ENCODE peak calls at places on chromosomes 2 and 18, in six cellular contexts. One of them, this sample, is unnamed.

GRCh38 chr2:239476029-239476756 is 75.4 kb upstream of the HDAC4 start:
- DNase-seq in A549: no peak
- DNase-seq in H1: no peak
- DNase-seq in endothelial cell of umbilical vein: no peak
- DNase-seq in WTC11: no peak
- DNase-seq in HepG2: no peak
- DNase-seq in this sample: no peak

GRCh38 chr2:2564300-2565085 is 233.4 kb upstream of the MYT1L start:
- DNase-seq in A549: no peak
- DNase-seq in H1: no peak
- DNase-seq in endothelial cell of umbilical vein: no peak
- DNase-seq in HepG2: no peak
- DNase-seq in WTC11: peak
- DNase-seq in this sample: no peak

GRCh38 chr18:50099725-50100414 is 95.1 kb downstream of the MYO5B start:
- DNase-seq in WTC11: no peak
- DNase-seq in A549: no peak
- DNase-seq in H1: no peak
- DNase-seq in endothelial cell of umbilical vein: no peak
- DNase-seq in HepG2: no peak
- DNase-seq in this sample: no peak

GRCh38 chr18:10234281-10234680 is 220.2 kb upstream of the APCDD1 start:
- DNase-seq in HepG2: no peak
- DNase-seq in endothelial cell of umbilical vein: no peak
- DNase-seq in A549: no peak
- DNase-seq in WTC11: no peak
- DNase-seq in H1: no peak
- DNase-seq in this sample: no peak

GRCh38 chr2:21118302-21118920 is 5.4 kb upstream of the TDRD15 start:
- DNase-seq in WTC11: peak
- DNase-seq in endothelial cell of umbilical vein: peak
- DNase-seq in A549: peak
- DNase-seq in HepG2: peak
- DNase-seq in H1: no peak
- DNase-seq in this sample: peak

GRCh38 chr2:263774-264492 is at the start of gene SH3YL1:
- DNase-seq in endothelial cell of umbilical vein: peak
- DNase-seq in H1: no peak
- DNase-seq in HepG2: no peak
- DNase-seq in WTC11: peak
- DNase-seq in A549: no peak
- DNase-seq in this sample: no peak

GRCh38 chr2:223725494-223725893 is 111.9 kb downstream of the AP1S3 start:
- DNase-seq in endothelial cell of umbilical vein: peak
- DNase-seq in HepG2: peak
- DNase-seq in WTC11: peak
- DNase-seq in H1: peak
- DNase-seq in A549: peak
- DNase-seq in this sample: peak

GRCh38 chr2:186746584-186746983 is 52.7 kb downstream of the FAM171B start:
- DNase-seq in H1: no peak
- DNase-seq in endothelial cell of umbilical vein: no peak
- DNase-seq in A549: no peak
- DNase-seq in HepG2: no peak
- DNase-seq in WTC11: no peak
- DNase-seq in this sample: no peak

GRCh38 chr2:215366440-215367032 is 54.7 kb downstream of the ATIC start:
- DNase-seq in WTC11: no peak
- DNase-seq in endothelial cell of umbilical vein: no peak
- DNase-seq in H1: no peak
- DNase-seq in HepG2: no peak
- DNase-seq in A549: no peak
- DNase-seq in this sample: no peak

GRCh38 chr2:128384446-128384845 is 65.8 kb upstream of the HS6ST1 start:
- DNase-seq in endothelial cell of umbilical vein: no peak
- DNase-seq in H1: no peak
- DNase-seq in HepG2: no peak
- DNase-seq in A549: no peak
- DNase-seq in WTC11: no peak
- DNase-seq in this sample: no peak

GRCh38 chr2:216681683-216682082 is 13.7 kb downstream of the IGFBP5 start:
- DNase-seq in WTC11: no peak
- DNase-seq in A549: no peak
- DNase-seq in endothelial cell of umbilical vein: no peak
- DNase-seq in H1: no peak
- DNase-seq in HepG2: no peak
- DNase-seq in this sample: no peak

GRCh38 chr2:6310186-6310909 is 555.4 kb downstream of the CMPK2 start:
- DNase-seq in HepG2: no peak
- DNase-seq in A549: no peak
- DNase-seq in WTC11: no peak
- DNase-seq in endothelial cell of umbilical vein: no peak
- DNase-seq in H1: no peak
- DNase-seq in this sample: no peak

GRCh38 chr2:207408086-207408794 is 121.5 kb upstream of the CREB1 start:
- DNase-seq in endothelial cell of umbilical vein: no peak
- DNase-seq in WTC11: no peak
- DNase-seq in HepG2: peak
- DNase-seq in A549: peak
- DNase-seq in H1: no peak
- DNase-seq in this sample: no peak

GRCh38 chr2:60366178-60366577 is 187.3 kb downstream of the BCL11A start:
- DNase-seq in H1: no peak
- DNase-seq in HepG2: no peak
- DNase-seq in A549: no peak
- DNase-seq in WTC11: no peak
- DNase-seq in endothelial cell of umbilical vein: no peak
- DNase-seq in this sample: no peak

GRCh38 chr2:196242131-196242620 is 70.8 kb upstream of the STK17B start:
- DNase-seq in endothelial cell of umbilical vein: no peak
- DNase-seq in A549: no peak
- DNase-seq in H1: no peak
- DNase-seq in HepG2: no peak
- DNase-seq in WTC11: no peak
- DNase-seq in this sample: no peak

GRCh38 chr2:110126086-110126773 is 10.6 kb upstream of the MALL start:
- DNase-seq in WTC11: no peak
- DNase-seq in H1: no peak
- DNase-seq in endothelial cell of umbilical vein: no peak
- DNase-seq in HepG2: no peak
- DNase-seq in A549: no peak
- DNase-seq in this sample: no peak

DNA sequence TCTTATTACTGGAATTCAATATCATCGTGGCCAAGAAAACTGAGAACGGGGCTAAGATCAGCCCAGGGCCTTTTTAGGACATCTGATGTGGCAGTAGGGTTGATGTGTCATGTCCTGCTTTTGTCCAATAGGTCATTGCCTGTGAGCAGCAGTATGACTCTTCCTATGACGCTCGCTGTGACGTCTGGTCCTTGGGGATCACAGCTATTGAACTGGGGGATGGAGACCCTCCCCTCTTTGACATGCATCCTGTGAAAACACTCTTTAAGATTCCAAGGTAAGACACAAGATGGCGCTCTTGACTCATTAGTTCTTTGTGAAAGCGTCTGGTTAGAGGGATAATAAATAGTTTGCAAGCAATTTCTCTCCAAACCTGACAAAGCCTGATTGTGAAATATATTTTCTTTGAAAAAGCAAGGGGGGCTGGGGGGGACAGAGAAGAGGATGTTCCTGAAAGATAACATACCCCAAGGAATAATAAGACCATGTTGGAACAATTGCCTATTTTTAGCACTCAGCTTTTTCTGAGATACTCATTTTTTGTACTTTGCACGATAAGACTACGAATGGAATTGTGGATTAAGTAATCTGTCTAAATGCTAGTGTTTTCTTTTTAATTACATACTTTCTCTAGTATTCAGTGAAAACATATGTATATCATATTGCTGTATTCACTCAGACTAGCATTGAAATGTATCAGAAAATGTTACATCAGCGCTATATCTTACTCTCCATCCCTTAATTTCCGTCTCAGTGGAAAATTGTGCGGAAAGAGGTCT is 58.1 kb downstream of the MYO3B start:
- DNase-seq in H1: no peak
- DNase-seq in WTC11: peak
- DNase-seq in endothelial cell of umbilical vein: peak
- DNase-seq in A549: peak
- DNase-seq in HepG2: peak
- DNase-seq in this sample: peak
- TF ChIP-seq JUN in H1: no peak
- TF ChIP-seq JUN in WTC11: no peak
- TF ChIP-seq JUN in endothelial cell of umbilical vein: no peak
- TF ChIP-seq JUN in A549: no peak
- TF ChIP-seq JUN in HepG2: no peak
- TF ChIP-seq JUN in this sample: no peak

GRCh38 chr2:86315084-86315483 is 22.3 kb downstream of the REEP1 start:
- DNase-seq in endothelial cell of umbilical vein: no peak
- DNase-seq in WTC11: no peak
- DNase-seq in HepG2: no peak
- DNase-seq in H1: no peak
- DNase-seq in A549: no peak
- DNase-seq in this sample: no peak

GRCh38 chr2:86323273-86323672 is 14.2 kb downstream of the REEP1 start:
- DNase-seq in HepG2: no peak
- DNase-seq in H1: no peak
- DNase-seq in endothelial cell of umbilical vein: no peak
- DNase-seq in WTC11: peak
- DNase-seq in A549: no peak
- DNase-seq in this sample: no peak

GRCh38 chr2:86314125-86314524 is 23.3 kb downstream of the REEP1 start:
- DNase-seq in endothelial cell of umbilical vein: no peak
- DNase-seq in H1: no peak
- DNase-seq in WTC11: no peak
- DNase-seq in A549: no peak
- DNase-seq in HepG2: no peak
- DNase-seq in this sample: no peak

DNA sequence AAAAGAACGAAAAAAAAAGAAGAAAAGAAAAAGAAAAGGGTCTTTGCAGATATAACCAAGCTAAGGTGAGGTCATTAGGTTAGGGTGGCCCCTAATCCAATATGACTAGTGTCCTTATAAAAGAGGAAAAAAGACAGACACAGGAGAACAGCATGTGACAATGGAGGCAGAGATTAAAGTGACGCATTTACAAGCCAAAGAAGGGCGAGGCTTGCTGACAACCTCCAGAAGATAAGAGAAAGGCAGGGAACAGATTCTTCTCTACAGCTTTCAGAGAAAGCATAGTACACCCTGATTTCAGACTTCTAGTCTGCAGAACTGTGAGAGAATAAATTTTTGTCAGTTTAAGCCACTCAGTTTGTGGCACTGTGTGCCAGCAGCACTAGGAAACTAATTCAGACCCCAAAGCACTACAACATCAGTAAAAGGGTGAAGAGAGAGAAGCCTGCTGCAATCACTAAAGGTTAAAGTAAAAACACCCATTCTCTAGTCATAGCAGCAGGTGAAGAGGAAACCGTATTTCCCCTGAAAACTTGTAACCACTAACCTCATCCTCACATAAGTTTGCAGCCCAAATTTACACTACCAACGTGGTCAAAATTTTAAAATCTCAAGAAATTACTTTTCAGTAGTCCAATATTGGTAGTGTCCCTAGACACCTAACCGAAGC is 17.6 kb downstream of the REEP1 start:
- DNase-seq in H1: no peak
- DNase-seq in WTC11: no peak
- DNase-seq in A549: no peak
- DNase-seq in HepG2: no peak
- DNase-seq in endothelial cell of umbilical vein: no peak
- DNase-seq in this sample: no peak
- TF ChIP-seq JUN in H1: no peak
- TF ChIP-seq JUN in WTC11: no peak
- TF ChIP-seq JUN in A549: no peak
- TF ChIP-seq JUN in HepG2: no peak
- TF ChIP-seq JUN in endothelial cell of umbilical vein: no peak
- TF ChIP-seq JUN in this sample: no peak

GRCh38 chr2:227642691-227643090 is 23.9 kb upstream of the SCYGR5 start:
- DNase-seq in WTC11: no peak
- DNase-seq in endothelial cell of umbilical vein: no peak
- DNase-seq in A549: no peak
- DNase-seq in HepG2: peak
- DNase-seq in H1: no peak
- DNase-seq in this sample: no peak
- TF ChIP-seq JUN in WTC11: no peak
- TF ChIP-seq JUN in endothelial cell of umbilical vein: no peak
- TF ChIP-seq JUN in A549: no peak
- TF ChIP-seq JUN in HepG2: no peak
- TF ChIP-seq JUN in H1: no peak
- TF ChIP-seq JUN in this sample: no peak

GRCh38 chr2:27704342-27704876 is 40.7 kb downstream of the SLC4A1AP start:
- DNase-seq in H1: no peak
- DNase-seq in HepG2: no peak
- DNase-seq in A549: no peak
- DNase-seq in WTC11: no peak
- DNase-seq in endothelial cell of umbilical vein: no peak
- DNase-seq in this sample: no peak

GRCh38 chr2:27708257-27708654 is 44.6 kb downstream of the SLC4A1AP start:
- DNase-seq in HepG2: no peak
- DNase-seq in WTC11: no peak
- DNase-seq in H1: no peak
- DNase-seq in A549: no peak
- DNase-seq in endothelial cell of umbilical vein: no peak
- DNase-seq in this sample: no peak

GRCh38 chr2:27707462-27708256 is 44.0 kb downstream of the SLC4A1AP start:
- DNase-seq in H1: no peak
- DNase-seq in endothelial cell of umbilical vein: no peak
- DNase-seq in WTC11: no peak
- DNase-seq in HepG2: no peak
- DNase-seq in A549: no peak
- DNase-seq in this sample: no peak

GRCh38 chr2:27703638-27704341 is 40.1 kb downstream of the SLC4A1AP start:
- DNase-seq in WTC11: peak
- DNase-seq in HepG2: peak
- DNase-seq in H1: peak
- DNase-seq in endothelial cell of umbilical vein: peak
- DNase-seq in A549: peak
- DNase-seq in this sample: peak

DNA sequence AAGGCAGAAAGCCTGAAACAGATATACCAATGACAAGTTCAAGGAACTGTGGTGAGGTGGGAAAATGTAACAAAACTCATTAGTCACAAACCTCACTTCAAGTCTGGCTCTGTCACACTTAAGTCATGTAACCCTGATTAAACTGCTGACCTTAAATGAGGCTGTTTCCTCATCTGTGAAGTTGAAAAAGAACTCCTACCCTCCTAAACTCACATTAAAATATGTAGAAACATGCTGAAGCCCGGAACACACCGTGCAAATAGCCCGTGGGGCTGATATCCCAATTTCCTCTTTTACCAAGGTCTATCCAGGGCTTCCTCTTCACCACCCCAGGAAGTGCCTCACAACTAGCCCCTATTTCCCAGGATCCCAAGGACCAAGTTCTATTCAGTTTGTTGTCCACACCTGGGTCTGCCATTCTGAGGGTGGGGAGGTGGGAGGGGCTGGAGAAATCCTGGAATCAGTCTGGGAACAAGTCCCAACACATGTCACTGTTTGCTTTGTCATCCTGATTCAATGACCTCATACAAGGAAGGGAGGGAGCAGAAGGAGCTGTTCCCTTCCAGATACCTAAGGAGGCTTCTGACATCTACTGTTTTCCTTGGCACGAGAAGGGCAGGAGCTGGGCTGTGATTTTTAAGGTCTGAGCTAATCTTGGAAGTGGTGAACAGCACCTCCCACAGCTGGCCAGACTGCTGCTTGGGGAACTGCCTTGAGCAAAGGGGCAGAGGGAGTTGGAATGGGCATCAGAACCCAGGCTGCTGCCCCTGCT is 42.3 kb downstream of the SLC4A1AP start:
- DNase-seq in H1: no peak
- DNase-seq in endothelial cell of umbilical vein: peak
- DNase-seq in HepG2: peak
- DNase-seq in WTC11: no peak
- DNase-seq in A549: peak
- DNase-seq in this sample: peak
- TF ChIP-seq JUN in H1: no peak
- TF ChIP-seq JUN in endothelial cell of umbilical vein: peak
- TF ChIP-seq JUN in HepG2: no peak
- TF ChIP-seq JUN in WTC11: no peak
- TF ChIP-seq JUN in A549: peak
- TF ChIP-seq JUN in this sample: peak

This sample was measured in K562.